ENCODE peak calls at places on chromosomes 4 and X, in five cellular contexts. H is foreskin fibroblast, C is A549, F is left ventricle myocardium inferior, S is kidney epithelial cell. V is an unnamed sample.

GRCh38 chr4:56197387-56197786 is 189.9 kb downstream of the AASDH start:
- DNase-seq in S (no peak), F (no peak), H (no peak), C (no peak), V (no peak)

GRCh38 chrX:151359341-151359740 is 37.7 kb upstream of the VMA21 start:
- DNase-seq in S (no peak), H (no peak), C (no peak), F (no peak), V (no peak)

GRCh38 chr4:152220201-152220666 is 315.7 kb downstream of the FBXW7 start:
- DNase-seq in C (no peak), F (no peak), S (no peak), H (no peak), V (peak)

GRCh38 chrX:7926501-7926900 is 712 bp downstream of the PNPLA4 start:
- DNase-seq in S (no peak), H (no peak), C (no peak), F (no peak), V (no peak)

GRCh38 chrX:43655961-43656494 is at the start of gene MAOA:
- DNase-seq in H (peak), C (no peak), S (no peak), F (peak), V (no peak)

GRCh38 chr4:141240671-141241070 is 20.0 kb downstream of the ZNF330 start:
- DNase-seq in F (no peak), H (no peak), C (no peak), S (no peak), V (no peak)

GRCh38 chrX:7638053-7638452 is 204.9 kb upstream of the VCX start:
- DNase-seq in H (no peak), F (no peak), S (no peak), C (no peak), V (no peak)

GRCh38 chr4:169341490-169341889 is 70.7 kb upstream of the SH3RF1 start:
- DNase-seq in C (no peak), F (no peak), S (no peak), H (peak), V (peak)

GRCh38 chr4:23260510-23260909 is 567.8 kb downstream of the GBA3 start:
- DNase-seq in C (no peak), H (no peak), F (no peak), S (no peak), V (no peak)

GRCh38 chr4:139815646-139816601 is 150.3 kb downstream of the MGST2 start:
- DNase-seq in S (peak), H (peak), C (peak), F (peak), V (no peak)

GRCh38 chrX:122625239-122625638 is 558.8 kb upstream of the GRIA3 start:
- DNase-seq in H (no peak), F (no peak), C (no peak), S (no peak), V (no peak)

GRCh38 chr4:17511041-17511949 is 595 bp downstream of the QDPR start:
- DNase-seq in F (peak), S (no peak), C (peak), H (peak), V (peak)

GRCh38 chr4:17512973-17513665 is 1.2 kb upstream of the QDPR start:
- DNase-seq in C (no peak), F (no peak), S (no peak), H (no peak), V (no peak)

GRCh38 chr4:17510582-17510981 is 1.3 kb downstream of the QDPR start:
- DNase-seq in F (no peak), H (no peak), C (no peak), S (no peak), V (no peak)

GRCh38 chr4:17514865-17515264 is at the start of gene CLRN2:
- DNase-seq in H (no peak), F (no peak), S (no peak), C (no peak), V (no peak)

DNA sequence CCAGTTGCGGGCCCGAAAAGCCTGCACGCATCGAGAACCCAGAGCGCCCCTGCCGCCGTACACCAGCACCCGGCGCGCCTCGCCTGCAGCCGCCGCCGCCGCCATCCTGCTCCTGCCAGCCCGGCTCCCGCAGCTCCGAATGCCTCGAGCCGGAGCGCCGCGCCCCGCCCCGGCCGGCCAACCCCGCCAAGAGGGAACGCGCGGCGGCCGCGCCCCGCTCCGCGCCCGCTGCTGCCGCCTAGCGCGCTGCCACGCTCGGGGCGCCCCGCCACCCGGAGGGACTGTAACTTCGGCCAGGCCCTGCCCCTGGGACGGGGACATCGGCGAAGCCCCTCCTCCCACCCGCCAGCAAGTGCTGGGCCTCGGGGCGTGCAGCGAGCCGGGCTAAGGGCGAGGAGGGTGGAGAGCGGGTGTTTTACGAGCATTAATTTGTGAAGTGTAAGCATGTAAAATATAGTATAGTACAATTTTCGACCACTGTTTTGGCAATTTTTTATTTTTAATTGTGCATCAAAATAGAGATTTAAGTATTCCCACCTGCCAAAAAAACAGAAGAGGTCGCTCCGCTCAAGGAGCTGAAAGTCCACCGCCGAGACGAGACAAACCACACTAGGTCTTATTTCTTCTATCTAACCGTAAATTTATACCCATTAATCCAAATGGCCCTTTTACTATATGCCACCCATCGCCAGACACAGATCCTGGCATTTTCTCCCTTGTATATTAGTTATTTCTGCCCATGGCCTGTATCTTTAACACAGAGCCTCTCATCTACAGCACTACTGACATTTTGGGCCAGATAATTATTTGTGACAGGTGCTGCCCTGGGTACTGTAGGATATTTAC is at the start of gene QDPR:
- DNase-seq in F (peak), C (peak), S (peak), H (peak), V (peak)
- TF ChIP-seq CTCF in F (peak), C (peak), S (peak), H (peak), V (peak)

GRCh38 chr4:108783666-108784463 is 21.0 kb upstream of the ETNPPL start:
- DNase-seq in C (peak), F (no peak), H (no peak), S (no peak), V (no peak)
- TF ChIP-seq CTCF in C (peak), F (peak), H (peak), S (peak), V (no peak)

GRCh38 chrX:115679460-115679859 is 118.5 kb downstream of the PLS3 start:
- DNase-seq in F (no peak), C (peak), H (peak), S (no peak), V (peak)
- TF ChIP-seq CTCF in F (peak), C (peak), H (peak), S (peak), V (peak)

DNA sequence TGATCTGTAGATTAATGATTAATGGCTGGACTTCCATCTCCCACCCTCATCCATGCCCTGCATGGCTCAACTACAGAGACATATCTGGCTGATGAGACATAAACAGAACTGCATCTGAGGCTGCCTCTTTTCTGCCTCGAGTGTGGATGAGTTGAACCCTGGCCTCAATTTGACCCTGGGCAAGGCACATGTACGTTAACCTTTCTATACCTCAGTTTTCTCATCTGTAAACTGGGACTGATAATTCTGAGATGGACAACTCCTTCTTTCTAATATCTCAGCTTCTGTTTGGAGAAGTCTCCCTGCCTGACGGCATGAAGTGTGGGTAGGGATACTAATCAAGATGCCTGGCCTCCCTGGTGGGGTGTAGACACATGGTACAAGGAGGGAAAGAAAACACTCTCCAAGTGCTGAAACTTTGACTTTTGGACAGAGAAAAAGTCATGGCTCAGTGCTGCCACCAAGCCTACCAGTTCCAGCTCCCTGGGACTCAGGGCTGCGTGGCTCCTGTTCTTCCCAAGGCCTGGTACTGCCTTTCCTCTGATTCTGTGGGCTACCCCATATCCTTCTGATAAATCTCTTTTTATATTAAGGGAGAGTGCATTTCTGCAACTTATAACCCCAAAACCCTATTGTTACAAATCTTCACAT is 64.4 kb downstream of the HAUS3 start:
- DNase-seq in S (no peak), H (no peak), C (no peak), F (no peak), V (no peak)
- TF ChIP-seq CTCF in S (peak), H (no peak), C (no peak), F (no peak), V (peak)

GRCh38 chrX:46836701-46837542 is at the start of gene RP2:
- DNase-seq in F (peak), S (peak), C (peak), H (peak), V (peak)
- TF ChIP-seq CTCF in F (peak), S (no peak), C (no peak), H (no peak), V (no peak)

V was measured in GM13977.